ENCODE peak calls at places on chromosomes 4 and X, in five cellular contexts. J is GM04503; K is heart right ventricle; O is activated T-cell treated with anti-CD3 and anti-CD28 coated beads, Interleukin-2, amount 50 U/mL, for 24 hours; B is activated naive CD8-positive, alpha-beta T cell treated with anti-CD3 and anti-CD28 coated beads, Interleukin-2, amount 50 U/mL, for 24 hours. N is an unnamed sample.

GRCh38 chrX:121863976-121864375 is 816.6 kb downstream of the GLUD2 start:
- DNase-seq in K (no peak), O (no peak), B (no peak), J (no peak), N (no peak)

GRCh38 chr4:40122941-40123340 is 66.3 kb downstream of the N4BP2 start:
- DNase-seq in B (no peak), K (no peak), J (no peak), O (no peak), N (no peak)

GRCh38 chrX:2677764-2678163 is 13.3 kb upstream of the CD99 start:
- DNase-seq in O (no peak), J (peak; percentile 92), K (peak; percentile 69), B (no peak), N (no peak)

GRCh38 chr4:7328162-7328912 is 106.4 kb downstream of the PSAPL1 start:
- DNase-seq in J (no peak), B (no peak), K (no peak), O (no peak), N (no peak)

GRCh38 chr4:53591372-53591892 is at the start of gene LNX1:
- DNase-seq in B (no peak), J (no peak), K (no peak), O (no peak), N (no peak)

GRCh38 chr4:81527115-81527514 is 55.4 kb upstream of the RASGEF1B start:
- DNase-seq in B (no peak), J (no peak), O (no peak), K (peak; percentile 61), N (no peak)

GRCh38 chrX:132216806-132217202 is 2.4 kb downstream of the RAP2C start:
- DNase-seq in J (no peak), K (no peak), B (no peak), O (no peak), N (no peak)

GRCh38 chr4:122045533-122045932 is 93.7 kb upstream of the TRPC3 start:
- DNase-seq in J (peak; percentile 92), K (no peak), O (no peak), B (peak; percentile 2), N (no peak)